ENCODE peak calls at places on chromosome 1, in ten cellular contexts. K is endodermal cell, N is transverse colon, P is stomach, Z is pancreas, T is hepatocyte, D is cardiac muscle cell, B is small intestine, I is psoas muscle, E is upper lobe of right lung. G is an unnamed sample. For H3K36me3, the result is how much of the 10 kb centered on the place peaks cover.

GRCh38 chr1:220876511-220877347 is 2.5 kb upstream of the HLX start:
- DNase-seq in P (no peak), I (peak), E (peak), T (peak), Z (no peak), K (peak), D (peak), N (no peak), B (no peak), G (peak)

GRCh38 chr1:162381383-162381782 is at the start of gene C1orf226:
- DNase-seq in Z (no peak), T (peak), N (peak), B (peak), E (no peak), D (no peak), P (no peak), K (no peak), I (no peak), G (peak)

GRCh38 chr1:232952514-232953175 is 2.2 kb downstream of the NTPCR start:
- DNase-seq in P (peak), Z (no peak), T (peak), B (peak), E (no peak), K (peak), I (no peak), N (peak), D (peak), G (peak)

GRCh38 chr1:182367928-182368327 is 23.7 kb downstream of the GLUL start:
- DNase-seq in T (no peak), E (no peak), Z (no peak), B (no peak), I (no peak), P (no peak), D (no peak), N (no peak), K (no peak), G (no peak)

GRCh38 chr1:165144757-165145397 is 211.6 kb downstream of the LMX1A start:
- DNase-seq in D (peak), K (peak), Z (no peak), N (peak), P (peak), E (no peak), T (peak), B (peak), I (peak), G (peak)

GRCh38 chr1:119007672-119008482 is 19.7 kb upstream of the TBX15 start:
- DNase-seq in K (peak), E (no peak), D (peak), T (no peak), B (no peak), I (no peak), Z (no peak), N (no peak), P (no peak), G (peak)

GRCh38 chr1:172089768-172090510 is 248.6 kb downstream of the DNM3 start:
- DNase-seq in E (peak), P (peak), Z (peak), D (peak), K (peak), I (no peak), T (peak), N (peak), B (peak), G (peak)

GRCh38 chr1:117638141-117638540 is 32.3 kb downstream of the TENT5C start:
- DNase-seq in K (peak), D (no peak), N (no peak), B (no peak), E (no peak), P (no peak), Z (no peak), T (no peak), I (no peak), G (no peak)

GRCh38 chr1:173868266-173869107 is at the start of gene ZBTB37:
- DNase-seq in P (peak), K (peak), Z (peak), B (peak), I (peak), T (peak), N (peak), D (peak), E (peak), G (peak)

GRCh38 chr1:44423706-44424546 is 18.9 kb downstream of the RNF220 start:
- DNase-seq in T (peak), D (peak), N (peak), K (no peak), E (no peak), Z (peak), I (no peak), P (peak), B (peak), G (no peak)

GRCh38 chr1:213670692-213671023 is 317.1 kb upstream of the PROX1 start:
- DNase-seq in T (no peak), K (no peak), P (no peak), D (no peak), Z (no peak), B (no peak), I (no peak), N (no peak), E (no peak), G (no peak)

GRCh38 chr1:6460349-6461236 is 5.4 kb downstream of the TNFRSF25 start:
- DNase-seq in Z (no peak), E (no peak), P (peak), I (no peak), D (peak), T (no peak), N (no peak), B (no peak), K (no peak), G (peak)
- H3K4me3 ChIP-seq in Z (no peak), E (peak), P (peak), I (peak), D (no peak), T (no peak), N (peak), B (peak), K (no peak), G (peak)

DNA sequence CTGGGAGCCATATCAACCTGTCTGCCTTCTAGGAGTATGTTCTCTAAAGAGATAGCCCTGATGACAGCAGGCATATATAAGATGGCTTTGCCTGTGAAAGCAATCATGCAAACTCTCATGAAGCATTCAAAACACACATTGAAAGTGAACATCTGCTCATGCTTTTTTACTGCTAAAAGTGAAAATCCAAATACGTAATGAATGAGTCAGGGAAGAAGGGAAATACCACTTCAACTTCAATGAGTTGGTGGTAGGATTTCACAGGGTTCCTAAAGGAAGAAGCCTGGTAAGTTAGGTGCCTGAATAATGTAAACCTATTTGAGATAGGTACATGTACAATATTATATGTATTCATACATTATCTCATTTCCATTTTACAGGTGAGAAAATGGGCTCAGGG is 50.5 kb upstream of the SLFNL1 start:
- DNase-seq in D (peak), K (no peak), Z (no peak), E (no peak), T (no peak), N (no peak), B (no peak), I (no peak), P (no peak), G (no peak)
- H3K36me3 ChIP-seq in D (under half), K (under half), Z (under half), E (under half), T (under half), N (under half), B (under half), I (under half), P (half or more), G (under half)

GRCh38 chr1:30755746-30756145 is 1.8 kb downstream of the LAPTM5 start:
- DNase-seq in E (no peak), I (no peak), N (no peak), K (no peak), B (no peak), Z (no peak), D (no peak), P (no peak), T (no peak), G (no peak)
- H3K4me3 ChIP-seq in E (peak), I (peak), N (peak), K (no peak), B (peak), Z (no peak), D (no peak), P (peak), T (no peak), G (no peak)

DNA sequence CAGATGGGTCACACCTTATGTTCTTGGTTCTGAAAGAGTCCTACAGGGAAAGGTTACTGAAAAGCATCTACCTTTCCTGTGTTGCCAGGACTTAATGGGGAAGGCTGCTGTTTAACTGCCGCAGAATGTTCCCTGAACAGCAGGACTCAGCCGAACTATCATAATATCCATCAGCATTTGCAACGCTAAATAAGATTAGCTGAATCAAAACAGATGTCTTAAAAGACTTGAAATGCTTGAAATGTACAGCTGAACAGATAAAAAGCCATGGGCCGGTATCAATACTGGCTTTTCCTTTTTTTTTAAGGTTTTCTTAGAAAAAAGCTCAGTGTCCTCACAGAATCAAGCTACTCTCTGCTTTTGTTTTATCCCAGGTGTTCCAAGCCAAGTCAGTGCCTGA is 19.7 kb upstream of the ATP13A2 start:
- DNase-seq in I (no peak), D (no peak), B (no peak), P (no peak), K (no peak), Z (no peak), N (no peak), E (no peak), T (no peak), G (no peak)
- H3K36me3 ChIP-seq in I (half or more), D (under half), B (under half), P (half or more), K (half or more), Z (under half), N (under half), E (half or more), T (under half), G (under half)

GRCh38 chr1:192601145-192602048 is 25.8 kb downstream of the RGS1 start:
- DNase-seq in I (no peak), P (no peak), N (no peak), K (no peak), Z (no peak), D (no peak), T (no peak), B (no peak), E (no peak), G (no peak)

GRCh38 chr1:192602757-192603156 is 27.2 kb downstream of the RGS1 start:
- DNase-seq in E (no peak), N (no peak), K (no peak), I (no peak), D (no peak), P (no peak), T (no peak), B (no peak), Z (no peak), G (no peak)

GRCh38 chr1:192604979-192605620 is 29.5 kb downstream of the RGS1 start:
- DNase-seq in B (no peak), N (no peak), K (no peak), Z (no peak), P (no peak), E (no peak), I (no peak), D (peak), T (no peak), G (no peak)

GRCh38 chr1:192600264-192600663 is 24.7 kb downstream of the RGS1 start:
- DNase-seq in I (no peak), B (no peak), K (no peak), E (no peak), Z (no peak), N (no peak), D (no peak), P (no peak), T (no peak), G (no peak)

DNA sequence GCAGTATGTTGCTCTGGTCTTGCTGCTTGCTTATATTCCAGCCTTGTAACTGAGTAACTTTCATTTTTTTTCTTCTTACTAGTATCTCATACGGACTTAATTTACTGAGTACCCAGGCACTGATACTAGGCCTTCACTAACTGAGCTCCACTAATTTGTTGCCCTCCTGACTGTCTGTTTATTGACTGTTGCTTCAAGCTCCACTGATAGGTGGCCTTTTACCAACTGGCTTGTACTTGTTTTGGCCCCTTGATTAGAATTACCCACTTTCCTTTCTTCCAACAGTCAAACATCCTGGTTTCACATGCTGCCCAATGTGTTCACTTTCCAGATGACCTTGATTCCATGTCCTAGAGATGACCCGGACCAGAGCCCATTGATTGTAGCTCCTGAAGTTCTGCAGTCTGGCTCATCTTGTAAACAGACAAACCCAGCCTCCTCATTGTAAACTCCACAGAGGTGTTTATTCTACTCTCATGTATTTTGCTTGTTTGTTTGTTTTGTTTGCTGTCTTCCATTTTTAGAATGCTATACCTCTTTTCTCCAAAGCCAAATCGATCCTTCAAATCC is 27.7 kb downstream of the RGS1 start:
- DNase-seq in E (no peak), I (no peak), D (no peak), N (no peak), T (no peak), K (no peak), P (no peak), Z (no peak), B (no peak), G (no peak)
- H3K4me3 ChIP-seq in E (no peak), I (no peak), D (no peak), N (no peak), T (no peak), K (no peak), P (no peak), Z (no peak), B (no peak), G (no peak)

GRCh38 chr1:112696578-112697320 is 10.2 kb downstream of the RHOC start:
- DNase-seq in D (no peak), Z (no peak), N (no peak), I (no peak), B (no peak), T (no peak), P (no peak), K (no peak), E (no peak), G (no peak)

GRCh38 chr1:112695276-112695675 is 11.7 kb downstream of the RHOC start:
- DNase-seq in Z (no peak), N (no peak), T (no peak), P (no peak), I (no peak), E (no peak), B (no peak), K (no peak), D (no peak), G (no peak)

GRCh38 chr1:112692681-112693080 is 14.2 kb downstream of the RHOC start:
- DNase-seq in Z (no peak), P (no peak), B (no peak), T (no peak), K (no peak), D (no peak), I (no peak), E (no peak), N (no peak), G (peak)

GRCh38 chr1:112693821-112694220 is 13.1 kb downstream of the RHOC start:
- DNase-seq in Z (no peak), P (no peak), B (no peak), I (no peak), K (no peak), T (no peak), N (no peak), D (no peak), E (no peak), G (no peak)

GRCh38 chr1:112694363-112694929 is 12.5 kb downstream of the RHOC start:
- DNase-seq in K (no peak), T (no peak), B (no peak), I (no peak), E (no peak), Z (no peak), D (no peak), N (no peak), P (no peak), G (no peak)
- H3K36me3 ChIP-seq in K (half or more), T (under half), B (under half), I (half or more), E (half or more), Z (under half), D (under half), N (under half), P (half or more), G (under half)

GRCh38 chr1:43269627-43270375 is at the start of gene TMEM125:
- DNase-seq in B (peak), N (peak), P (peak), Z (peak), T (no peak), K (no peak), D (no peak), I (no peak), E (peak), G (no peak)
- H3K4me3 ChIP-seq in B (peak), N (peak), P (peak), Z (peak), T (peak), K (no peak), D (peak), I (no peak), E (peak), G (peak)

GRCh38 chr1:207871117-207871649 is 39.7 kb downstream of the CD34 start:
- DNase-seq in Z (no peak), K (peak), N (no peak), E (no peak), D (no peak), I (no peak), P (no peak), B (no peak), T (no peak), G (no peak)
- H3K36me3 ChIP-seq in Z (under half), K (under half), N (under half), E (under half), D (under half), I (under half), P (under half), B (under half), T (under half), G (under half)

GRCh38 chr1:8981169-8981568 is 35.5 kb downstream of the CA6 start:
- DNase-seq in P (no peak), T (no peak), N (no peak), B (no peak), K (no peak), E (no peak), D (no peak), Z (no peak), I (no peak), G (no peak)
- H3K4me3 ChIP-seq in P (no peak), T (no peak), N (no peak), B (no peak), K (no peak), E (no peak), D (no peak), Z (no peak), I (no peak), G (no peak)

GRCh38 chr1:151176514-151177045 is 799 bp upstream of the TMOD4 start:
- DNase-seq in I (no peak), D (no peak), B (no peak), P (no peak), N (no peak), K (no peak), E (no peak), Z (no peak), T (no peak), G (no peak)
- H3K36me3 ChIP-seq in I (half or more), D (under half), B (under half), P (half or more), N (under half), K (half or more), E (half or more), Z (under half), T (under half), G (under half)